ENCODE peak calls at places on chromosome 18, in six cellular contexts. Y is mammary epithelial cell, V is upper lobe of left lung, U is A673, X is Peyer's patch, B is BE2C. R is an unnamed sample.
A peak's percentile ranks its signal among the peaks of the same experiment; 100 is the strongest.

GRCh38 chr18:49628119-49628518 is 66.3 kb downstream of the LIPG start:
- DNase-seq in Y (peak; percentile 57), V (no peak), U (peak; percentile 52), X (peak; percentile 68), B (no peak), R (peak; percentile 37)

GRCh38 chr18:48754993-48755473 is 195.7 kb downstream of the SMAD7 start:
- DNase-seq in Y (no peak), V (no peak), U (no peak), X (no peak), B (no peak), R (no peak)

GRCh38 chr18:79486356-79487197 is 90.8 kb downstream of the NFATC1 start:
- DNase-seq in Y (no peak), V (peak; percentile 84), U (no peak), X (peak; percentile 36), B (no peak), R (peak; percentile 62)

GRCh38 chr18:68399721-68400120 is 315.2 kb downstream of the TMX3 start:
- DNase-seq in Y (no peak), V (no peak), U (no peak), X (no peak), B (no peak), R (no peak)

GRCh38 chr18:59881728-59882685 is 17.8 kb upstream of the PMAIP1 start:
- DNase-seq in Y (peak; percentile 12), V (no peak), U (peak; percentile 28), X (peak; percentile 56), B (no peak), R (no peak)

GRCh38 chr18:36349552-36349951 is 52.0 kb downstream of the FHOD3 start:
- DNase-seq in Y (no peak), V (no peak), U (no peak), X (no peak), B (no peak), R (peak; percentile 29)

GRCh38 chr18:80232710-80233109 is 14.6 kb downstream of the PARD6G start:
- DNase-seq in Y (no peak), V (no peak), U (no peak), X (no peak), B (no peak), R (no peak)

GRCh38 chr18:41075212-41075611 is 879.8 kb upstream of the PIK3C3 start:
- DNase-seq in Y (peak; percentile 47), V (no peak), U (no peak), X (no peak), B (no peak), R (no peak)

GRCh38 chr18:79687806-79688205 is 8.2 kb downstream of the CTDP1 start:
- DNase-seq in Y (peak; percentile 72), V (peak; percentile 39), U (no peak), X (no peak), B (no peak), R (peak; percentile 79)

GRCh38 chr18:54805571-54806334 is 22.5 kb upstream of the RAB27B start:
- DNase-seq in Y (peak; percentile 84), V (no peak), U (no peak), X (no peak), B (peak; percentile 49), R (no peak)

GRCh38 chr18:10376735-10377134 is 77.7 kb upstream of the APCDD1 start:
- DNase-seq in Y (no peak), V (no peak), U (no peak), X (no peak), B (no peak), R (no peak)

GRCh38 chr18:49667462-49667861 is 105.6 kb downstream of the LIPG start:
- DNase-seq in Y (no peak), V (no peak), U (no peak), X (no peak), B (no peak), R (no peak)

GRCh38 chr18:75210274-75211001 is at the start of gene TSHZ1:
- DNase-seq in Y (peak; percentile 81), V (no peak), U (peak; percentile 80), X (no peak), B (peak; percentile 26), R (peak; percentile 67)

GRCh38 chr18:3916082-3916481 is 466.1 kb downstream of the TGIF1 start:
- DNase-seq in Y (no peak), V (no peak), U (no peak), X (no peak), B (no peak), R (no peak)

GRCh38 chr18:54284967-54285785 is 15.9 kb downstream of the POLI start:
- DNase-seq in Y (peak; percentile 75), V (no peak), U (peak; percentile 7), X (no peak), B (no peak), R (no peak)

GRCh38 chr18:49524951-49525350 is 36.9 kb upstream of the LIPG start:
- DNase-seq in Y (no peak), V (no peak), U (no peak), X (no peak), B (no peak), R (no peak)

GRCh38 chr18:5370332-5370731 is 74.8 kb upstream of the ZBTB14 start:
- DNase-seq in Y (no peak), V (no peak), U (no peak), X (no peak), B (no peak), R (no peak)

GRCh38 chr18:74499633-74500032 is 3.5 kb downstream of the CNDP2 start:
- DNase-seq in Y (peak; percentile 16), V (no peak), U (no peak), X (peak; percentile 72), B (no peak), R (no peak)

GRCh38 chr18:69257861-69258458 is 142.7 kb upstream of the DOK6 start:
- DNase-seq in Y (peak; percentile 50), V (no peak), U (peak; percentile 77), X (no peak), B (no peak), R (no peak)

GRCh38 chr18:61606759-61607158 is 273.5 kb downstream of the CDH20 start:
- DNase-seq in Y (peak; percentile 89), V (no peak), U (peak; percentile 99), X (peak; percentile 53), B (no peak), R (peak; percentile 21)

GRCh38 chr18:35174093-35174731 is 66.6 kb upstream of the ZNF397 start:
- DNase-seq in Y (no peak), V (no peak), U (no peak), X (no peak), B (no peak), R (no peak)

GRCh38 chr18:9951022-9951859 is 37.4 kb downstream of the VAPA start:
- DNase-seq in Y (peak; percentile 46), V (no peak), U (peak; percentile 81), X (no peak), B (peak; percentile 42), R (no peak)

GRCh38 chr18:10565835-10566234 is 40.0 kb downstream of the NAPG start:
- DNase-seq in Y (no peak), V (no peak), U (no peak), X (no peak), B (no peak), R (no peak)

DNA sequence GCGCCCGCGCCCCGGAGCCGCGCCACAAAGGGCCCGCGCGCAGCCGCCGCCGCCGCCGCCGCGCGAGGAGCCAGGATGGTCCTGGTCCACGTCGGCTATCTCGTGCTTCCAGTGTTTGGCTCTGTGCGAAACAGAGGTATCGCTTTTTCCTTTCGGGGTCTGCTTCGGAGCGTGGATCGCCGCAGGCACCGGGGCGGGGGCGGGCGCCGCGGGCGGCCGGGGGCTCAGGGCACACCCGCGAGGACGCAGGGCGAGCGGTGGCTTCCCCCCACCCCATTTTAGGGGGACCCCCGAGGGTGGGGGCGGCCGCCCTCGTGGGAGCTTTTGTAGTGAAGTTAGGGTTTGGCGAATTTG is 230.0 kb downstream of the HAUS1 start:
- DNase-seq in Y (no peak), V (no peak), U (no peak), X (peak; percentile 32), B (no peak), R (no peak)
- H3K4me3 ChIP-seq in Y (peak overlapping the region; percentile 55), V (peak overlapping the region; percentile 60), U (peak overlapping the region; percentile 67), X (peak overlapping the region; percentile 5), B (peak overlapping the region; percentile 70), R (no peak overlapping the region)

DNA sequence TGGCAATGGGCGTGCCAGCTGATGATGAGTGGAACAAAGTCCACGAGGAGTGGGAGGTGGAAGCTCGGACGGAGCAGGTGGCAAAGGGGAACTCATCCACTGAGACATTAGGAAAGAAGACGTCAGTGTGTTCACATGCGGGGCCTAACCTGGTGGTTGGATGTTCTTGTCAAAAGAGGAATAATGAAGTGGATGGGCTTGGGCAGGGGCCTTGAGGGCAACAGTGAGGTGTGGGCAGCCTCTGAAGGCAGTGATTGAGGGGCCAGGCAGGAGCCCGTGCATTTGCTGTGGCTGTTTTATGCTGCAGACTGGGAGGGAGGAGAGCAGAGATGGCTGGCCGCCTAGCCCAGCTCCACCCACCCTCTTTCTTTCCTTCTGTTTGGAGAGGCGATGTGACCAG is 74.5 kb downstream of the LRRC30 start:
- DNase-seq in Y (no peak), V (no peak), U (no peak), X (no peak), B (no peak), R (no peak)
- H3K36me3 ChIP-seq in Y (no peaks in the 10 kb centered on the region), V (no peaks in the 10 kb centered on the region), U (no peaks in the 10 kb centered on the region), X (no peaks in the 10 kb centered on the region), B (no peaks in the 10 kb centered on the region), R (no peaks in the 10 kb centered on the region)

DNA sequence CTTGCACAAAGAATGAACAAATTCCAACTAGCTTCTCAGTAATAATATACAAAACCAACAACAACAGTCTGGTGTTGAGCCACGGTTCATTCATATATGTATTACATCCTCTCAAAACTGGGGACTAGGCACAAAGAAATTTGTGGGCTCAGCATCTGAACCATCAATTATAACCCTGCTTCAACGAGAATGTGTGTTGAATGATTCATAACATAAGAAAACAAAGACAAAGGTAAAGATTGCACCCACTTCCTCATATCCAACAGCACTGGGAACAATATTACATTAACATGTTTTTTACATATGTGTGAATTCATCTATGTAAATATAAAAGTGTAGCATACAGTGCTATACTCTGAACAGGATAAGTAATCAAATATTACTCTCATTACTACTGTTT is 144.8 kb downstream of the CDH2 start:
- DNase-seq in Y (peak; percentile 3), V (no peak), U (no peak), X (no peak), B (no peak), R (no peak)
- H3K27me3 ChIP-seq in Y (no peaks in the 10 kb centered on the region), V (no peaks in the 10 kb centered on the region), U (peaks cover 51% of the 10 kb centered on the region), X (no peaks in the 10 kb centered on the region), B (no peaks in the 10 kb centered on the region), R (no peaks in the 10 kb centered on the region)

GRCh38 chr18:31040982-31041345 is 1.6 kb downstream of the DSC3 start:
- DNase-seq in Y (peak; percentile 60), V (no peak), U (no peak), X (no peak), B (no peak), R (no peak)
- H3K4me3 ChIP-seq in Y (peak overlapping the region; percentile 55), V (no peak overlapping the region), U (no peak overlapping the region), X (no peak overlapping the region), B (no peak overlapping the region), R (no peak overlapping the region)

GRCh38 chr18:998976-999375 is 94.3 kb downstream of the ADCYAP1 start:
- DNase-seq in Y (no peak), V (no peak), U (no peak), X (no peak), B (no peak), R (no peak)
- H3K36me3 ChIP-seq in Y (no peaks in the 10 kb centered on the region), V (no peaks in the 10 kb centered on the region), U (no peaks in the 10 kb centered on the region), X (no peaks in the 10 kb centered on the region), B (no peaks in the 10 kb centered on the region), R (no peaks in the 10 kb centered on the region)